ENCODE peak calls at places on chromosomes 12 and 14, in ten cellular contexts. One of them, this sample, is unnamed. For H3K27me3, the result is how much of the 10 kb centered on the place peaks cover.

GRCh38 chr14:68651652-68652432 is 141.0 kb downstream of the ZFP36L1 start:
- DNase-seq in adipocyte: no peak
- DNase-seq in brain microvascular endothelial cell: no peak
- DNase-seq in ascending aorta: no peak
- DNase-seq in mesendoderm: no peak
- DNase-seq in left ventricle myocardium inferior: no peak
- DNase-seq in lung: no peak
- DNase-seq in right cardiac atrium: no peak
- DNase-seq in CD8-positive, alpha-beta memory T cell: no peak
- DNase-seq in aorta: no peak
- DNase-seq in this sample: no peak

GRCh38 chr12:71636704-71637115 is 26.9 kb downstream of the ZFC3H1 start:
- DNase-seq in mesendoderm: peak
- DNase-seq in CD8-positive, alpha-beta memory T cell: no peak
- DNase-seq in adipocyte: peak
- DNase-seq in lung: no peak
- DNase-seq in left ventricle myocardium inferior: no peak
- DNase-seq in ascending aorta: no peak
- DNase-seq in brain microvascular endothelial cell: peak
- DNase-seq in right cardiac atrium: no peak
- DNase-seq in aorta: no peak
- DNase-seq in this sample: peak

GRCh38 chr12:120961604-120962486 is 16.5 kb upstream of the HNF1A start:
- DNase-seq in ascending aorta: no peak
- DNase-seq in right cardiac atrium: peak
- DNase-seq in aorta: peak
- DNase-seq in lung: no peak
- DNase-seq in left ventricle myocardium inferior: peak
- DNase-seq in brain microvascular endothelial cell: no peak
- DNase-seq in adipocyte: no peak
- DNase-seq in CD8-positive, alpha-beta memory T cell: no peak
- DNase-seq in mesendoderm: no peak
- DNase-seq in this sample: no peak

GRCh38 chr14:49240383-49240782 is 345.8 kb downstream of the RPS29 start:
- DNase-seq in adipocyte: no peak
- DNase-seq in CD8-positive, alpha-beta memory T cell: peak
- DNase-seq in brain microvascular endothelial cell: no peak
- DNase-seq in mesendoderm: peak
- DNase-seq in lung: no peak
- DNase-seq in left ventricle myocardium inferior: no peak
- DNase-seq in right cardiac atrium: no peak
- DNase-seq in ascending aorta: no peak
- DNase-seq in aorta: no peak
- DNase-seq in this sample: no peak

GRCh38 chr12:30796891-30797371 is 42.2 kb upstream of the CAPRIN2 start:
- DNase-seq in left ventricle myocardium inferior: no peak
- DNase-seq in aorta: no peak
- DNase-seq in ascending aorta: no peak
- DNase-seq in CD8-positive, alpha-beta memory T cell: no peak
- DNase-seq in lung: no peak
- DNase-seq in adipocyte: peak
- DNase-seq in brain microvascular endothelial cell: peak
- DNase-seq in mesendoderm: peak
- DNase-seq in right cardiac atrium: no peak
- DNase-seq in this sample: no peak

GRCh38 chr12:123094349-123095073 is 56.4 kb downstream of the PITPNM2 start:
- DNase-seq in ascending aorta: no peak
- DNase-seq in brain microvascular endothelial cell: peak
- DNase-seq in lung: no peak
- DNase-seq in CD8-positive, alpha-beta memory T cell: no peak
- DNase-seq in aorta: peak
- DNase-seq in adipocyte: peak
- DNase-seq in right cardiac atrium: peak
- DNase-seq in mesendoderm: no peak
- DNase-seq in left ventricle myocardium inferior: no peak
- DNase-seq in this sample: peak

GRCh38 chr12:27237790-27238771 is 6.0 kb upstream of the STK38L start:
- DNase-seq in ascending aorta: no peak
- DNase-seq in brain microvascular endothelial cell: peak
- DNase-seq in mesendoderm: peak
- DNase-seq in adipocyte: peak
- DNase-seq in CD8-positive, alpha-beta memory T cell: no peak
- DNase-seq in left ventricle myocardium inferior: no peak
- DNase-seq in aorta: no peak
- DNase-seq in lung: no peak
- DNase-seq in right cardiac atrium: no peak
- DNase-seq in this sample: no peak

GRCh38 chr12:118187746-118188390 is 51.9 kb downstream of the PEBP1 start:
- DNase-seq in mesendoderm: no peak
- DNase-seq in right cardiac atrium: no peak
- DNase-seq in left ventricle myocardium inferior: no peak
- DNase-seq in aorta: no peak
- DNase-seq in brain microvascular endothelial cell: no peak
- DNase-seq in ascending aorta: no peak
- DNase-seq in adipocyte: no peak
- DNase-seq in CD8-positive, alpha-beta memory T cell: no peak
- DNase-seq in lung: no peak
- DNase-seq in this sample: no peak

GRCh38 chr12:107079172-107080011 is 14.0 kb downstream of the CRY1 start:
- DNase-seq in right cardiac atrium: no peak
- DNase-seq in adipocyte: peak
- DNase-seq in CD8-positive, alpha-beta memory T cell: no peak
- DNase-seq in aorta: no peak
- DNase-seq in mesendoderm: peak
- DNase-seq in lung: no peak
- DNase-seq in left ventricle myocardium inferior: no peak
- DNase-seq in brain microvascular endothelial cell: peak
- DNase-seq in ascending aorta: no peak
- DNase-seq in this sample: no peak

GRCh38 chr14:62694075-62694474 is 351.2 kb downstream of the KCNH5 start:
- DNase-seq in CD8-positive, alpha-beta memory T cell: no peak
- DNase-seq in ascending aorta: no peak
- DNase-seq in aorta: no peak
- DNase-seq in left ventricle myocardium inferior: no peak
- DNase-seq in mesendoderm: no peak
- DNase-seq in adipocyte: peak
- DNase-seq in lung: no peak
- DNase-seq in brain microvascular endothelial cell: peak
- DNase-seq in right cardiac atrium: no peak
- DNase-seq in this sample: no peak

GRCh38 chr12:116528067-116528466 is 31.1 kb upstream of the MAP1LC3B2 start:
- DNase-seq in left ventricle myocardium inferior: no peak
- DNase-seq in ascending aorta: no peak
- DNase-seq in mesendoderm: peak
- DNase-seq in lung: no peak
- DNase-seq in aorta: no peak
- DNase-seq in brain microvascular endothelial cell: no peak
- DNase-seq in CD8-positive, alpha-beta memory T cell: no peak
- DNase-seq in right cardiac atrium: no peak
- DNase-seq in adipocyte: peak
- DNase-seq in this sample: no peak

GRCh38 chr12:62466018-62466595 is 519 bp upstream of the MON2 start:
- DNase-seq in lung: peak
- DNase-seq in brain microvascular endothelial cell: peak
- DNase-seq in CD8-positive, alpha-beta memory T cell: peak
- DNase-seq in right cardiac atrium: no peak
- DNase-seq in adipocyte: peak
- DNase-seq in ascending aorta: no peak
- DNase-seq in mesendoderm: peak
- DNase-seq in aorta: peak
- DNase-seq in left ventricle myocardium inferior: no peak
- DNase-seq in this sample: no peak

GRCh38 chr12:91811481-91812287 is 334.0 kb downstream of the BTG1 start:
- DNase-seq in right cardiac atrium: peak
- DNase-seq in left ventricle myocardium inferior: peak
- DNase-seq in CD8-positive, alpha-beta memory T cell: peak
- DNase-seq in brain microvascular endothelial cell: peak
- DNase-seq in mesendoderm: peak
- DNase-seq in ascending aorta: no peak
- DNase-seq in adipocyte: peak
- DNase-seq in aorta: peak
- DNase-seq in lung: peak
- DNase-seq in this sample: peak

GRCh38 chr12:14317362-14318146 is 47.9 kb upstream of the ATF7IP start:
- DNase-seq in aorta: no peak
- DNase-seq in ascending aorta: no peak
- DNase-seq in right cardiac atrium: no peak
- DNase-seq in adipocyte: no peak
- DNase-seq in brain microvascular endothelial cell: no peak
- DNase-seq in lung: no peak
- DNase-seq in mesendoderm: no peak
- DNase-seq in CD8-positive, alpha-beta memory T cell: no peak
- DNase-seq in left ventricle myocardium inferior: no peak
- DNase-seq in this sample: no peak

DNA sequence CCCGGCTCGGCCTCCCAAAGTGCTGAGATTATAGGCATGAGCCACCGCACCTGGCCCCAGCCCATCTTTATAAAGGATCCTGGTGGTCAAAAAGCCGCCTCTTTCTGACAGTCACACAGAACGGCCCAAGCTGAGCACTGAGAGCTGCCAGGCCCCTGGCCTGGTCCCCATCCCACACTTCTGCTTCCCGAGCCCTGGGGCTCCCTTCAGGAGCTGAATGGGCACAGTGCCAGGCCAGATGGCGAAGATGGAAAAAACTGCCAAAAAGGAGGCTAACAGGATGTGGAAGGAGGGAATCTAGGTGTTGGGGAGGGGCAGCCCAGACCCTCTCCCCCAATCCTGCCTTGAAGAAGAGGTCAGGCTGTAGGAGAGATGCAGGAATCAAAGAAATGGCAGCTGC is 5.1 kb downstream of the LPAR5 start:
- DNase-seq in CD8-positive, alpha-beta memory T cell: no peak
- DNase-seq in brain microvascular endothelial cell: no peak
- DNase-seq in mesendoderm: no peak
- DNase-seq in lung: no peak
- DNase-seq in right cardiac atrium: no peak
- DNase-seq in left ventricle myocardium inferior: no peak
- DNase-seq in ascending aorta: no peak
- DNase-seq in adipocyte: no peak
- DNase-seq in aorta: no peak
- DNase-seq in this sample: no peak
- H3K4me3 ChIP-seq in CD8-positive, alpha-beta memory T cell: peak
- H3K4me3 ChIP-seq in brain microvascular endothelial cell: no peak
- H3K4me3 ChIP-seq in mesendoderm: no peak
- H3K4me3 ChIP-seq in lung: no peak
- H3K4me3 ChIP-seq in right cardiac atrium: no peak
- H3K4me3 ChIP-seq in left ventricle myocardium inferior: peak
- H3K4me3 ChIP-seq in ascending aorta: no peak
- H3K4me3 ChIP-seq in adipocyte: no peak
- H3K4me3 ChIP-seq in aorta: no peak
- H3K4me3 ChIP-seq in this sample: no peak

GRCh38 chr12:1531654-1532366 is 62.6 kb downstream of the FBXL14 start:
- DNase-seq in ascending aorta: no peak
- DNase-seq in right cardiac atrium: no peak
- DNase-seq in mesendoderm: no peak
- DNase-seq in CD8-positive, alpha-beta memory T cell: no peak
- DNase-seq in aorta: no peak
- DNase-seq in adipocyte: peak
- DNase-seq in brain microvascular endothelial cell: no peak
- DNase-seq in left ventricle myocardium inferior: no peak
- DNase-seq in lung: no peak
- DNase-seq in this sample: no peak

GRCh38 chr12:1532796-1533195 is 61.6 kb downstream of the FBXL14 start:
- DNase-seq in ascending aorta: no peak
- DNase-seq in lung: no peak
- DNase-seq in left ventricle myocardium inferior: no peak
- DNase-seq in brain microvascular endothelial cell: no peak
- DNase-seq in mesendoderm: no peak
- DNase-seq in right cardiac atrium: no peak
- DNase-seq in adipocyte: peak
- DNase-seq in CD8-positive, alpha-beta memory T cell: no peak
- DNase-seq in aorta: no peak
- DNase-seq in this sample: no peak

GRCh38 chr12:1532367-1532752 is 62.0 kb downstream of the FBXL14 start:
- DNase-seq in left ventricle myocardium inferior: no peak
- DNase-seq in brain microvascular endothelial cell: no peak
- DNase-seq in CD8-positive, alpha-beta memory T cell: no peak
- DNase-seq in adipocyte: peak
- DNase-seq in lung: no peak
- DNase-seq in mesendoderm: no peak
- DNase-seq in right cardiac atrium: no peak
- DNase-seq in aorta: no peak
- DNase-seq in ascending aorta: no peak
- DNase-seq in this sample: no peak

GRCh38 chr12:1533602-1534304 is 60.6 kb downstream of the FBXL14 start:
- DNase-seq in left ventricle myocardium inferior: no peak
- DNase-seq in mesendoderm: no peak
- DNase-seq in adipocyte: peak
- DNase-seq in right cardiac atrium: no peak
- DNase-seq in ascending aorta: no peak
- DNase-seq in CD8-positive, alpha-beta memory T cell: peak
- DNase-seq in lung: no peak
- DNase-seq in brain microvascular endothelial cell: peak
- DNase-seq in aorta: no peak
- DNase-seq in this sample: no peak

GRCh38 chr12:1533205-1533601 is 61.2 kb downstream of the FBXL14 start:
- DNase-seq in left ventricle myocardium inferior: no peak
- DNase-seq in CD8-positive, alpha-beta memory T cell: no peak
- DNase-seq in aorta: no peak
- DNase-seq in mesendoderm: no peak
- DNase-seq in ascending aorta: no peak
- DNase-seq in lung: no peak
- DNase-seq in brain microvascular endothelial cell: no peak
- DNase-seq in right cardiac atrium: no peak
- DNase-seq in adipocyte: peak
- DNase-seq in this sample: no peak
- H3K27me3 ChIP-seq in left ventricle myocardium inferior: half or more
- H3K27me3 ChIP-seq in CD8-positive, alpha-beta memory T cell: half or more
- H3K27me3 ChIP-seq in aorta: under half
- H3K27me3 ChIP-seq in mesendoderm: under half
- H3K27me3 ChIP-seq in ascending aorta: under half
- H3K27me3 ChIP-seq in lung: under half
- H3K27me3 ChIP-seq in brain microvascular endothelial cell: under half
- H3K27me3 ChIP-seq in right cardiac atrium: under half
- H3K27me3 ChIP-seq in adipocyte: under half
- H3K27me3 ChIP-seq in this sample: under half

DNA sequence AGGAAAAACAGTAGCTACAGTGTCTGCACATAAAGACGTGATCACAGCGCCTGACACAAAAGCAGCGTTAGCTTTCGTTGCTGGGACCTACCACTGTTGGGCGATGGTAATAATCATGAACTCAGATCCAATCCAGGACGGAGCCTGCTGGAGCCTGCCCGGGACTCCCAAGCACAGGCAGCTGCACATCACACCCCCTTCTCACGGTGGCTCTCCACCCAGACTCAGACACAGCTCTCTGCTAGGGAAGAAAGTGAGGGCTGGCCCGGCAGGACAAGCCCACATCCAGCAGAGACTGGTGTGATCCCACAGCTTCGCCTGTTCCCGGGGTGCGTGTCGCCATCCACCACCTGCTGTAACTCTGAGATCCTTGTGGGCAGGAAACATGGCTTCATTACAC is 49.9 kb upstream of the FOXN3 start:
- DNase-seq in CD8-positive, alpha-beta memory T cell: no peak
- DNase-seq in aorta: no peak
- DNase-seq in left ventricle myocardium inferior: peak
- DNase-seq in brain microvascular endothelial cell: no peak
- DNase-seq in mesendoderm: no peak
- DNase-seq in right cardiac atrium: peak
- DNase-seq in ascending aorta: no peak
- DNase-seq in lung: no peak
- DNase-seq in adipocyte: no peak
- DNase-seq in this sample: no peak
- H3K4me3 ChIP-seq in CD8-positive, alpha-beta memory T cell: no peak
- H3K4me3 ChIP-seq in aorta: no peak
- H3K4me3 ChIP-seq in left ventricle myocardium inferior: no peak
- H3K4me3 ChIP-seq in brain microvascular endothelial cell: no peak
- H3K4me3 ChIP-seq in mesendoderm: no peak
- H3K4me3 ChIP-seq in right cardiac atrium: no peak
- H3K4me3 ChIP-seq in ascending aorta: no peak
- H3K4me3 ChIP-seq in lung: no peak
- H3K4me3 ChIP-seq in adipocyte: no peak
- H3K4me3 ChIP-seq in this sample: no peak

GRCh38 chr12:3134526-3135135 is 57.5 kb downstream of the TSPAN9 start:
- DNase-seq in mesendoderm: no peak
- DNase-seq in ascending aorta: no peak
- DNase-seq in CD8-positive, alpha-beta memory T cell: no peak
- DNase-seq in brain microvascular endothelial cell: no peak
- DNase-seq in aorta: no peak
- DNase-seq in lung: no peak
- DNase-seq in adipocyte: no peak
- DNase-seq in left ventricle myocardium inferior: no peak
- DNase-seq in right cardiac atrium: no peak
- DNase-seq in this sample: no peak
- H3K27me3 ChIP-seq in mesendoderm: under half
- H3K27me3 ChIP-seq in ascending aorta: under half
- H3K27me3 ChIP-seq in CD8-positive, alpha-beta memory T cell: under half
- H3K27me3 ChIP-seq in brain microvascular endothelial cell: under half
- H3K27me3 ChIP-seq in aorta: under half
- H3K27me3 ChIP-seq in lung: under half
- H3K27me3 ChIP-seq in adipocyte: under half
- H3K27me3 ChIP-seq in left ventricle myocardium inferior: under half
- H3K27me3 ChIP-seq in right cardiac atrium: under half
- H3K27me3 ChIP-seq in this sample: under half

This sample was measured in BJ.